ENCODE peak calls at places on chromosomes 6 and 20, in four cellular contexts. C, L, E and D are unnamed samples.

GRCh38 chr6:107243471-107243870 is 128.2 kb upstream of the BEND3 start:
- DNase-seq in L (no peak), E (no peak), C (no peak), D (no peak)

GRCh38 chr6:145480024-145480423 is 255.3 kb downstream of the EPM2A start:
- DNase-seq in C (no peak), L (no peak), E (no peak), D (no peak)

GRCh38 chr6:36516559-36516958 is 30.7 kb downstream of the STK38 start:
- DNase-seq in E (peak; percentile 73), L (no peak), C (no peak), D (no peak)

GRCh38 chr6:156021746-156022396 is 566.2 kb upstream of the NOX3 start:
- DNase-seq in C (no peak), E (no peak), L (no peak), D (no peak)

GRCh38 chr20:25037288-25038102 is 20.4 kb downstream of the ACSS1 start:
- DNase-seq in C (no peak), L (no peak), E (no peak), D (no peak)

GRCh38 chr6:31285496-31285895 is 13.6 kb upstream of the HLA-C start:
- DNase-seq in E (no peak), C (no peak), L (no peak), D (no peak)

GRCh38 chr6:155676346-155676745 is 220.7 kb upstream of the NOX3 start:
- DNase-seq in E (no peak), L (no peak), C (no peak), D (no peak)

GRCh38 chr6:18317850-18318249 is 53.5 kb upstream of the DEK start:
- DNase-seq in L (no peak), C (no peak), E (no peak), D (no peak)

GRCh38 chr6:164827537-164827936 is 481.9 kb downstream of the C6orf118 start:
- DNase-seq in C (no peak), L (no peak), E (no peak), D (no peak)

GRCh38 chr6:144279484-144280150 is 5.5 kb upstream of the UTRN start:
- DNase-seq in C (no peak), E (no peak), L (no peak), D (no peak)

GRCh38 chr6:139931746-139932145 is 557.3 kb upstream of the CITED2 start:
- DNase-seq in C (no peak), E (no peak), L (no peak), D (no peak)

GRCh38 chr6:136549359-136550044 is 720 bp downstream of the MAP7 start:
- DNase-seq in L (no peak), C (no peak), E (peak; percentile 59), D (no peak)

GRCh38 chr6:144919573-144919972 is 634.4 kb downstream of the UTRN start:
- DNase-seq in C (no peak), L (no peak), E (no peak), D (no peak)

GRCh38 chr6:169813969-169814368 is 62.5 kb downstream of the ERMARD start:
- DNase-seq in L (peak; percentile 28), C (no peak), E (peak; percentile 29), D (no peak)

GRCh38 chr20:20548527-20549266 is 163.7 kb downstream of the RALGAPA2 start:
- DNase-seq in C (no peak), E (no peak), L (no peak), D (no peak)

GRCh38 chr6:16602035-16602434 is 159.2 kb downstream of the ATXN1 start:
- DNase-seq in L (no peak), E (no peak), C (no peak), D (no peak)

GRCh38 chr20:24633026-24633425 is 163.6 kb downstream of the SYNDIG1 start:
- DNase-seq in L (peak; percentile 28), E (no peak), C (no peak), D (no peak)

GRCh38 chr6:16494781-16495180 is 256.4 kb downstream of the GMPR start:
- DNase-seq in E (no peak), L (no peak), C (no peak), D (no peak)

GRCh38 chr6:152697634-152698033 is at the start of gene MYCT1:
- DNase-seq in E (no peak), C (peak; percentile 46), L (no peak), D (no peak)

GRCh38 chr6:12844284-12845223 is 128.0 kb downstream of the PHACTR1 start:
- DNase-seq in E (no peak), L (no peak), C (no peak), D (no peak)

GRCh38 chr6:113944701-113945100 is 26.2 kb downstream of the HDAC2 start:
- DNase-seq in C (no peak), L (no peak), E (no peak), D (no peak)

GRCh38 chr20:45011108-45011526 is 44.8 kb downstream of the STK4 start:
- DNase-seq in C (peak; percentile 50), L (peak; percentile 64), E (peak; percentile 84), D (peak; percentile 20)

GRCh38 chr6:79413562-79414002 is 123.6 kb downstream of the LCA5 start:
- DNase-seq in L (no peak), E (no peak), C (no peak), D (no peak)

GRCh38 chr6:15898693-15899092 is 230.2 kb upstream of the MYLIP start:
- DNase-seq in C (no peak), L (no peak), E (no peak), D (no peak)

GRCh38 chr20:38127011-38127621 is 38.0 kb downstream of the TGM2 start:
- DNase-seq in E (peak; percentile 68), L (peak; percentile 88), C (peak; percentile 72), D (no peak)

GRCh38 chr6:128742900-128743299 is 140.0 kb upstream of the LAMA2 start:
- DNase-seq in E (no peak), L (no peak), C (no peak), D (no peak)

GRCh38 chr6:1296542-1296941 is 15.4 kb upstream of the FOXQ1 start:
- DNase-seq in C (no peak), L (no peak), E (no peak), D (no peak)

GRCh38 chr6:223136-223535 is 69.2 kb upstream of the DUSP22 start:
- DNase-seq in E (no peak), L (no peak), C (no peak), D (no peak)

GRCh38 chr20:62141397-62142251 is 1.6 kb downstream of the PSMA7 start:
- DNase-seq in C (no peak), L (no peak), E (peak; percentile 56), D (no peak)

GRCh38 chr6:22756365-22756764 is 187.0 kb downstream of the HDGFL1 start:
- DNase-seq in E (no peak), L (no peak), C (no peak), D (no peak)

GRCh38 chr20:47071646-47072185 is 177.1 kb downstream of the EYA2 start:
- DNase-seq in L (peak; percentile 23), E (no peak), C (no peak), D (no peak)

GRCh38 chr20:47066484-47067270 is 172.0 kb downstream of the EYA2 start:
- DNase-seq in E (no peak), C (no peak), L (no peak), D (no peak)

GRCh38 chr20:47073766-47074475 is 179.3 kb downstream of the EYA2 start:
- DNase-seq in C (no peak), E (no peak), L (no peak), D (no peak)

GRCh38 chr20:47067776-47068175 is 173.1 kb downstream of the EYA2 start:
- DNase-seq in E (no peak), L (no peak), C (no peak), D (no peak)

GRCh38 chr20:47070176-47070575 is 175.5 kb downstream of the EYA2 start:
- DNase-seq in E (no peak), L (no peak), C (no peak), D (no peak)
- H3K36me3 ChIP-seq in E (no peaks in the 10 kb centered on the region), L (no peaks in the 10 kb centered on the region), C (no peaks in the 10 kb centered on the region), D (no peaks in the 10 kb centered on the region)

GRCh38 chr6:112770341-112770740 is 423.2 kb downstream of the RFPL4B start:
- DNase-seq in C (no peak), E (no peak), L (no peak), D (no peak)

GRCh38 chr6:112773217-112773616 is 426.1 kb downstream of the RFPL4B start:
- DNase-seq in C (no peak), L (no peak), E (no peak), D (no peak)
- H3K36me3 ChIP-seq in C (no peaks in the 10 kb centered on the region), L (no peaks in the 10 kb centered on the region), E (no peaks in the 10 kb centered on the region), D (no peaks in the 10 kb centered on the region)

DNA sequence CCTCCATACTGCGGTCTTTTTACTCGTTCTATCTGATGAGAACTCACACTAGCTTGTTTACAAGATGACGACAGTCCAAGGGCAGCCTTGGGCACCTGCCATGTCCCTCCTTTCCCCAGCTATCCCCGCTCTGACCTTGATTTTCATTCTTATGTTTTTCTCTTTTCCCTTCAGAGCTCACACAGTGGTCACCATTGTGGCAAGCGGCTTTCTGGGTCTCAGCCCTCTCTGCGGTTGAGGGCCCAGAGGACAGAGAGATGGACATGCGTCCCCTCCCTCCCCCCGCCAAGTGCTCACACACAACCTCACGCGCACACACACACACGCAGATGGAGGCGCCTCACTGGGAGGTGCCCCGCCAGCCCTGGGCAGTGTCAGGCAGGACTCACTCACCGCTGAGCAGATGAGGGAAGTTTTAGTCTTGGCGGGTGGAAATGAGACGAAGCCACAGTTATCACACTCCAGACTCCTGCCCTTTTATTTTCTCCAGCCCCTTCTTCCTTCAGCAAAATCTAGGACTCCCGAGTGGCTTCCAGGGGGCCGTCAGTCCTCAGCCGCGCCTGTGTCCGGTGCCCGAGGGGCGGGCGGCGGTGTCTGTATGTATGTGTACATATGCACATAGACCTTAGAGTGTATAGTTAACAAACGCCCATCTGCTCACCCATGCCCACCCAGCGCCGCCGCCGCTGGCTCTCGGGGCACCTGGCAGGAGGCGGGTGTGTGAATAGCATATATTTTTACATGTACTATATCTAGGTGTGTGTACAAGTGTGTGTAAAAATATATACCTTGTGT is 13.8 kb upstream of the MYL9 start:
- DNase-seq in L (no peak), C (no peak), E (peak; percentile 43), D (no peak)
- H3K36me3 ChIP-seq in L (peaks cover 74% of the 10 kb centered on the region), C (no peaks in the 10 kb centered on the region), E (peaks cover 2% of the 10 kb centered on the region), D (peaks cover 10% of the 10 kb centered on the region)

DNA sequence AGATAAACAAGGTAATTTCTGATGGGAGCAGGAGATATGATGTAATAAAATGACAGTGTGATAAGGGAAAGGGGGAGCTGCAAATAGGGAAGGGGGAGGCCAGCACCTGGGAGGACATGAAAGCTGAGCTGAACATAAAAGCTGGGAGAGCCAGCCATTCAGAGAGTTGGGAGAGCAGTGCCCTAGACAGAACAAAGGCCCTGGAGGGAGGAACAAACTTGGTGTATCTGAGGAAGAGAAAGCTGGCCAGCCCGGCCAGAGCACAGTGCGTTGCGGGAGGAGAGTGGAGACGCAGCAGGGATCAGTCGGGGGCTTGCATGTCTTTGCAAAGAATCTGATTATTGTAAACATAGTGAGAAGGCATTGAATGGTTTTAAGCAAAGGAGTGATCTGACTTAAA is 318.1 kb downstream of the ZFAND3 start:
- DNase-seq in E (no peak), L (no peak), C (no peak), D (peak; percentile 9)
- H3K36me3 ChIP-seq in E (no peaks in the 10 kb centered on the region), L (peaks cover 21% of the 10 kb centered on the region), C (no peaks in the 10 kb centered on the region), D (no peaks in the 10 kb centered on the region)

GRCh38 chr6:33404884-33405283 is 5.9 kb upstream of the PHF1 start:
- DNase-seq in E (no peak), L (no peak), C (no peak), D (no peak)

GRCh38 chr6:33410050-33410710 is 634 bp upstream of the PHF1 start:
- DNase-seq in E (peak; percentile 98), C (peak; percentile 97), L (peak; percentile 98), D (peak; percentile 97)

GRCh38 chr6:33405541-33405940 is 5.3 kb upstream of the PHF1 start:
- DNase-seq in C (no peak), L (no peak), E (no peak), D (no peak)

GRCh38 chr6:33406161-33406560 is 4.7 kb upstream of the PHF1 start:
- DNase-seq in C (no peak), E (no peak), L (no peak), D (no peak)

GRCh38 chr6:33407132-33407718 is 3.6 kb upstream of the PHF1 start:
- DNase-seq in C (no peak), L (no peak), E (no peak), D (no peak)
- H3K36me3 ChIP-seq in C (no peaks in the 10 kb centered on the region), L (peaks cover 79% of the 10 kb centered on the region), E (no peaks in the 10 kb centered on the region), D (peaks cover 36% of the 10 kb centered on the region)